ENCODE peak calls at places on chromosomes 7 and 10, in four cellular contexts. One of them, this sample, is unnamed.

GRCh38 chr7:134513169-134513752 is 14.1 kb upstream of the AKR1B10 start:
- DNase-seq in lung: no peak
- DNase-seq in choroid plexus epithelial cell: peak
- DNase-seq in Panc1: peak
- DNase-seq in this sample: peak

GRCh38 chr7:28180031-28180363 is 598 bp downstream of the JAZF1 start:
- DNase-seq in choroid plexus epithelial cell: no peak
- DNase-seq in lung: no peak
- DNase-seq in Panc1: no peak
- DNase-seq in this sample: no peak

GRCh38 chr7:1359681-1360485 is 99.4 kb downstream of the MICALL2 start:
- DNase-seq in lung: no peak
- DNase-seq in Panc1: no peak
- DNase-seq in choroid plexus epithelial cell: no peak
- DNase-seq in this sample: no peak

GRCh38 chr10:73827346-73828089 is 16.1 kb upstream of the NDST2 start:
- DNase-seq in choroid plexus epithelial cell: no peak
- DNase-seq in Panc1: no peak
- DNase-seq in lung: no peak
- DNase-seq in this sample: no peak

GRCh38 chr7:39062811-39063210 is 85.1 kb downstream of the POU6F2 start:
- DNase-seq in Panc1: no peak
- DNase-seq in lung: no peak
- DNase-seq in choroid plexus epithelial cell: no peak
- DNase-seq in this sample: no peak

GRCh38 chr7:110432061-110432553 is 658.8 kb upstream of the LRRN3 start:
- DNase-seq in lung: no peak
- DNase-seq in Panc1: no peak
- DNase-seq in choroid plexus epithelial cell: no peak
- DNase-seq in this sample: no peak

GRCh38 chr7:71976670-71977069 is 435.5 kb downstream of the CALN1 start:
- DNase-seq in choroid plexus epithelial cell: no peak
- DNase-seq in lung: no peak
- DNase-seq in Panc1: no peak
- DNase-seq in this sample: no peak

GRCh38 chr7:132592238-132592946 is 16.1 kb upstream of the PLXNA4 start:
- DNase-seq in Panc1: no peak
- DNase-seq in choroid plexus epithelial cell: no peak
- DNase-seq in lung: no peak
- DNase-seq in this sample: no peak

GRCh38 chr7:102173669-102174068 is 113.0 kb upstream of the SH2B2 start:
- DNase-seq in lung: no peak
- DNase-seq in Panc1: no peak
- DNase-seq in choroid plexus epithelial cell: no peak
- DNase-seq in this sample: no peak

GRCh38 chr7:36188266-36188665 is 35.2 kb downstream of the EEPD1 start:
- DNase-seq in Panc1: no peak
- DNase-seq in lung: no peak
- DNase-seq in choroid plexus epithelial cell: no peak
- DNase-seq in this sample: no peak

GRCh38 chr7:94615641-94616040 is 40.3 kb downstream of the SGCE start:
- DNase-seq in lung: no peak
- DNase-seq in choroid plexus epithelial cell: no peak
- DNase-seq in Panc1: no peak
- DNase-seq in this sample: no peak

GRCh38 chr7:28298870-28299484 is 113.3 kb upstream of the CREB5 start:
- DNase-seq in choroid plexus epithelial cell: peak
- DNase-seq in Panc1: peak
- DNase-seq in lung: no peak
- DNase-seq in this sample: no peak

GRCh38 chr10:122407375-122408125 is 33.0 kb downstream of the PLEKHA1 start:
- DNase-seq in lung: no peak
- DNase-seq in choroid plexus epithelial cell: peak
- DNase-seq in Panc1: no peak
- DNase-seq in this sample: no peak

GRCh38 chr7:134905375-134905774 is 80.9 kb upstream of the AGBL3 start:
- DNase-seq in choroid plexus epithelial cell: peak
- DNase-seq in lung: peak
- DNase-seq in Panc1: no peak
- DNase-seq in this sample: peak

GRCh38 chr7:140661124-140661523 is 11.6 kb upstream of the ADCK2 start:
- DNase-seq in lung: no peak
- DNase-seq in Panc1: no peak
- DNase-seq in choroid plexus epithelial cell: peak
- DNase-seq in this sample: no peak

GRCh38 chr10:89283988-89284475 is 17.8 kb upstream of the IFIT2 start:
- DNase-seq in Panc1: no peak
- DNase-seq in choroid plexus epithelial cell: peak
- DNase-seq in lung: peak
- DNase-seq in this sample: no peak

GRCh38 chr10:21265622-21266021 is 259.9 kb downstream of the SKIDA1 start:
- DNase-seq in Panc1: no peak
- DNase-seq in choroid plexus epithelial cell: peak
- DNase-seq in lung: no peak
- DNase-seq in this sample: no peak

GRCh38 chr7:1536768-1537630 is 6.5 kb downstream of the MAFK start:
- DNase-seq in choroid plexus epithelial cell: peak
- DNase-seq in lung: peak
- DNase-seq in Panc1: no peak
- DNase-seq in this sample: peak

GRCh38 chr7:111835066-111835465 is 272.8 kb upstream of the IMMP2L start:
- DNase-seq in choroid plexus epithelial cell: peak
- DNase-seq in lung: no peak
- DNase-seq in Panc1: no peak
- DNase-seq in this sample: no peak

GRCh38 chr10:100791254-100792058 is 46.1 kb downstream of the PAX2 start:
- DNase-seq in choroid plexus epithelial cell: peak
- DNase-seq in lung: no peak
- DNase-seq in Panc1: no peak
- DNase-seq in this sample: no peak

GRCh38 chr7:152571031-152571430 is 104.9 kb downstream of the XRCC2 start:
- DNase-seq in lung: no peak
- DNase-seq in Panc1: no peak
- DNase-seq in choroid plexus epithelial cell: no peak
- DNase-seq in this sample: no peak

GRCh38 chr7:69123003-69123402 is 475.3 kb upstream of the AUTS2 start:
- DNase-seq in choroid plexus epithelial cell: no peak
- DNase-seq in lung: no peak
- DNase-seq in Panc1: no peak
- DNase-seq in this sample: no peak

GRCh38 chr7:130441408-130441854 is 615 bp upstream of the CEP41 start:
- DNase-seq in choroid plexus epithelial cell: peak
- DNase-seq in lung: no peak
- DNase-seq in Panc1: no peak
- DNase-seq in this sample: no peak

GRCh38 chr7:2055956-2056355 is 176.8 kb downstream of the MAD1L1 start:
- DNase-seq in Panc1: no peak
- DNase-seq in lung: no peak
- DNase-seq in choroid plexus epithelial cell: no peak
- DNase-seq in this sample: no peak

GRCh38 chr7:134684165-134684564 is 37.5 kb downstream of the BPGM start:
- DNase-seq in lung: no peak
- DNase-seq in Panc1: no peak
- DNase-seq in choroid plexus epithelial cell: no peak
- DNase-seq in this sample: no peak

GRCh38 chr7:18861514-18861913 is 255.9 kb downstream of the TWIST1 start:
- DNase-seq in choroid plexus epithelial cell: peak
- DNase-seq in lung: no peak
- DNase-seq in Panc1: no peak
- DNase-seq in this sample: no peak

GRCh38 chr10:59177031-59177861 is 803 bp downstream of the PHYHIPL start:
- DNase-seq in choroid plexus epithelial cell: peak
- DNase-seq in Panc1: no peak
- DNase-seq in lung: no peak
- DNase-seq in this sample: peak

GRCh38 chr10:86943316-86944030 is 13.9 kb downstream of the MMRN2 start:
- DNase-seq in lung: no peak
- DNase-seq in Panc1: no peak
- DNase-seq in choroid plexus epithelial cell: no peak
- DNase-seq in this sample: peak

GRCh38 chr10:4241724-4242345 is 456.8 kb upstream of the KLF6 start:
- DNase-seq in Panc1: peak
- DNase-seq in lung: no peak
- DNase-seq in choroid plexus epithelial cell: peak
- DNase-seq in this sample: no peak

GRCh38 chr7:13724631-13725566 is 264.6 kb downstream of the ETV1 start:
- DNase-seq in lung: no peak
- DNase-seq in choroid plexus epithelial cell: no peak
- DNase-seq in Panc1: no peak
- DNase-seq in this sample: no peak

GRCh38 chr7:93973134-93973533 is 31.0 kb downstream of the BET1 start:
- DNase-seq in lung: no peak
- DNase-seq in Panc1: no peak
- DNase-seq in choroid plexus epithelial cell: no peak
- DNase-seq in this sample: no peak

DNA sequence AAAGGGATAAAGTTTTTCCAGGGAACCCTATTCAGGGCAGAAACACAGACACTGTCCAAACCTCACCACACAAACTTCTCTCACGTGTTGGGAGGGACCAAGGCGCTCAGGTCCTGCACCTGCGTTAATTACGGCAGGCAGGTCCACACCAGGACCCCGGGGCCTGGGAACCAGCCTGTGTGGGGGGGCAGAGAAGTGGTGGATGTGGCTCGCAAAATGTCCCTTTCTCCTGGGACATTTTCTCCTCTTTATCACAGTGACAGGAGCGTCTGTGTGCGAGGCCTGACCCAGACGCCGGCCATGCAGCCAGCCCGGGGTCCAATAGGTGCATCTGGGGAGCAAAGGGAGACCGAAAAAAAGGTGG is 73.4 kb upstream of the ZNF722 start:
- DNase-seq in choroid plexus epithelial cell: no peak
- DNase-seq in lung: no peak
- DNase-seq in Panc1: no peak
- DNase-seq in this sample: peak
- H3K4me3 ChIP-seq in choroid plexus epithelial cell: no peak
- H3K4me3 ChIP-seq in lung: peak
- H3K4me3 ChIP-seq in Panc1: peak
- H3K4me3 ChIP-seq in this sample: peak

GRCh38 chr10:8004469-8005000 is 50.0 kb upstream of the GATA3 start:
- DNase-seq in choroid plexus epithelial cell: no peak
- DNase-seq in Panc1: no peak
- DNase-seq in lung: no peak
- DNase-seq in this sample: no peak
- TF ChIP-seq CTCF in choroid plexus epithelial cell: no peak
- TF ChIP-seq CTCF in Panc1: no peak
- TF ChIP-seq CTCF in lung: no peak
- TF ChIP-seq CTCF in this sample: no peak

GRCh38 chr7:73519867-73520672 is 2.0 kb downstream of the BAZ1B start:
- DNase-seq in choroid plexus epithelial cell: peak
- DNase-seq in lung: no peak
- DNase-seq in Panc1: no peak
- DNase-seq in this sample: peak
- H3K4me3 ChIP-seq in choroid plexus epithelial cell: peak
- H3K4me3 ChIP-seq in lung: no peak
- H3K4me3 ChIP-seq in Panc1: peak
- H3K4me3 ChIP-seq in this sample: peak

GRCh38 chr7:83819911-83820310 is 171.0 kb upstream of the SEMA3E start:
- DNase-seq in choroid plexus epithelial cell: no peak
- DNase-seq in lung: no peak
- DNase-seq in Panc1: no peak
- DNase-seq in this sample: no peak
- TF ChIP-seq CTCF in choroid plexus epithelial cell: no peak
- TF ChIP-seq CTCF in lung: no peak
- TF ChIP-seq CTCF in Panc1: no peak
- TF ChIP-seq CTCF in this sample: no peak

GRCh38 chr10:29634764-29635625 is at the start of gene SVIL:
- DNase-seq in lung: peak
- DNase-seq in choroid plexus epithelial cell: peak
- DNase-seq in Panc1: no peak
- DNase-seq in this sample: peak
- H3K4me3 ChIP-seq in lung: no peak
- H3K4me3 ChIP-seq in choroid plexus epithelial cell: peak
- H3K4me3 ChIP-seq in Panc1: no peak
- H3K4me3 ChIP-seq in this sample: peak

GRCh38 chr7:44152971-44153947 is 12.1 kb upstream of the MYL7 start:
- DNase-seq in choroid plexus epithelial cell: no peak
- DNase-seq in Panc1: no peak
- DNase-seq in lung: no peak
- DNase-seq in this sample: no peak
- TF ChIP-seq CTCF in choroid plexus epithelial cell: no peak
- TF ChIP-seq CTCF in Panc1: no peak
- TF ChIP-seq CTCF in lung: no peak
- TF ChIP-seq CTCF in this sample: no peak

DNA sequence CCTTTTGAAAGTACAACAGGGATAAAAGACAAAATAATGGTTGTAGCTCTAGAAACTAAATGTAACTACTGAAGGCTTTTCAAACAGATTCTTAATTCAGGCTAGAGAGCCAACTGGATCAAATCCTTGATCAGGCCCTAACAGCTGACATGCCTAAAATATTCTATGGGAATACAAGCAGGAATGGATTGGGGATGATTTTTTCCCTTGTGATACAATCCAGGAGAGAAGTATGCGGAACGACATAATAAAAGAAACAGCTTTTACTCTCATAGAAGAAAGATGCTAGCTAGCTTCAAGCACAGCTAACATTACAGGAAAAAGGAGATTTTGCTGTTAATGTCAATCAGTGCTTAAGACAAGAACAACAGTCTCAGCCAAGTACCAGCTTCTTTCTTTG is 49.0 kb downstream of the NT5C2 start:
- DNase-seq in Panc1: no peak
- DNase-seq in lung: no peak
- DNase-seq in choroid plexus epithelial cell: no peak
- DNase-seq in this sample: no peak
- H3K4me3 ChIP-seq in Panc1: no peak
- H3K4me3 ChIP-seq in lung: no peak
- H3K4me3 ChIP-seq in choroid plexus epithelial cell: no peak
- H3K4me3 ChIP-seq in this sample: no peak

GRCh38 chr10:120823251-120823650 is 27.9 kb upstream of the WDR11 start:
- DNase-seq in Panc1: no peak
- DNase-seq in choroid plexus epithelial cell: no peak
- DNase-seq in lung: no peak
- DNase-seq in this sample: no peak

GRCh38 chr10:120825878-120826383 is 25.2 kb upstream of the WDR11 start:
- DNase-seq in lung: no peak
- DNase-seq in Panc1: no peak
- DNase-seq in choroid plexus epithelial cell: no peak
- DNase-seq in this sample: no peak

GRCh38 chr10:120828940-120829339 is 22.2 kb upstream of the WDR11 start:
- DNase-seq in choroid plexus epithelial cell: no peak
- DNase-seq in lung: no peak
- DNase-seq in Panc1: no peak
- DNase-seq in this sample: no peak

GRCh38 chr10:120827251-120827875 is 23.8 kb upstream of the WDR11 start:
- DNase-seq in lung: no peak
- DNase-seq in choroid plexus epithelial cell: no peak
- DNase-seq in Panc1: no peak
- DNase-seq in this sample: no peak

DNA sequence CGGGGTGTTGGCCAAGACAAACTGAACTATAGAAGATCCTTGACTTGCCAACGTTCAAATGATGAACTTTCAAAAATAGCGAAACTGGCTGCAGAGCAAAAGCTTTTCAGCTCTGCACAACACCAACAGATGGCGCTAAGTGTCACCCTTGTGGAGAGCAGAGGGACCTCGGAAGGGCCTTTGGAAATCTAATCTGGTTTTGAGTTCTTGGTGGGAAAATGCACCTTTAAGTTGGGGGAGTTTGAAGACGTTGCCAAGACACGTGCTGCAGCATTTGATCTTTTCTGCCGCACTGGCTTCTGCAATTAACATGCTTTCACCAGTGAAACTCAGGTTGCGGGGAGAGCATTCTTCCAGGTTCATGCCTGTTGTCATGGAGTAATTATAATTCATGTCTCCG is 26.3 kb upstream of the WDR11 start:
- DNase-seq in choroid plexus epithelial cell: peak
- DNase-seq in Panc1: peak
- DNase-seq in lung: no peak
- DNase-seq in this sample: peak
- TF ChIP-seq CTCF in choroid plexus epithelial cell: peak
- TF ChIP-seq CTCF in Panc1: peak
- TF ChIP-seq CTCF in lung: no peak
- TF ChIP-seq CTCF in this sample: peak